ENCODE peak calls at places on chromosomes 2 and 18, in nine cellular contexts. D is mesothelial cell of epicardium, M is activated gamma-delta T cell treated with Interleukin-2 at 50 U/mL for 16 hours, C is nephron progenitor cell, E is NCI-H69, W is HepG2, S is RWPE1, P is uterus, U is foreskin fibroblast. B is an unnamed sample.

GRCh38 chr2:98656800-98657199 is 48.4 kb downstream of the UNC50 start:
- DNase-seq in D (no peak), M (peak; percentile 33), C (no peak), E (no peak), W (no peak), S (no peak), P (no peak), U (no peak), B (no peak)

GRCh38 chr2:151878655-151879563 is 50.7 kb upstream of the ARL5A start:
- DNase-seq in D (no peak), M (no peak), C (no peak), E (no peak), W (peak; percentile 83), S (no peak), P (no peak), U (peak; percentile 3), B (no peak)

GRCh38 chr2:202765435-202765834 is 106.1 kb downstream of the ICA1L start:
- DNase-seq in D (no peak), M (no peak), C (no peak), E (no peak), W (no peak), S (no peak), P (no peak), U (no peak), B (peak; percentile 54)

GRCh38 chr2:143807677-143808076 is 678.5 kb downstream of the ARHGAP15 start:
- DNase-seq in D (no peak), M (no peak), C (no peak), E (no peak), W (peak; percentile 3), S (no peak), P (peak; percentile 20), U (no peak), B (no peak)

GRCh38 chr18:70249118-70249517 is 39.7 kb upstream of the SOCS6 start:
- DNase-seq in D (no peak), M (no peak), C (no peak), E (no peak), W (no peak), S (no peak), P (no peak), U (peak; percentile 50), B (no peak)

GRCh38 chr2:233919938-233920337 is 2.8 kb downstream of the TRPM8 start:
- DNase-seq in D (no peak), M (no peak), C (no peak), E (no peak), W (no peak), S (peak; percentile 35), P (no peak), U (peak; percentile 10), B (no peak)

GRCh38 chr2:40955635-40956034 is 503.7 kb upstream of the SLC8A1 start:
- DNase-seq in D (no peak), M (no peak), C (no peak), E (peak; percentile 55), W (no peak), S (no peak), P (no peak), U (no peak), B (no peak)

GRCh38 chr2:30684996-30685395 is 122.2 kb downstream of the CAPN13 start:
- DNase-seq in D (no peak), M (no peak), C (no peak), E (no peak), W (no peak), S (no peak), P (no peak), U (no peak), B (peak; percentile 18)

GRCh38 chr2:100893753-100894530 is 74.0 kb downstream of the NPAS2 start:
- DNase-seq in D (no peak), M (no peak), C (no peak), E (no peak), W (peak; percentile 55), S (no peak), P (no peak), U (no peak), B (no peak)

GRCh38 chr2:1297376-1298159 is 115.7 kb upstream of the TPO start:
- DNase-seq in D (no peak), M (no peak), C (no peak), E (no peak), W (no peak), S (no peak), P (no peak), U (no peak), B (no peak)

GRCh38 chr2:75532488-75532887 is 28.3 kb downstream of the EVA1A start:
- DNase-seq in D (no peak), M (no peak), C (no peak), E (no peak), W (no peak), S (no peak), P (no peak), U (no peak), B (no peak)

GRCh38 chr2:168997113-168997512 is 34.0 kb downstream of the ABCB11 start:
- DNase-seq in D (no peak), M (no peak), C (no peak), E (no peak), W (no peak), S (no peak), P (no peak), U (no peak), B (no peak)

GRCh38 chr2:9762941-9763340 is 80.3 kb upstream of the TAF1B start:
- DNase-seq in D (no peak), M (no peak), C (no peak), E (no peak), W (no peak), S (no peak), P (no peak), U (no peak), B (no peak)

B was measured in ureter.